ENCODE peak calls at places on chromosomes 6 and 20, in five cellular contexts. L, R, W, E and Q are unnamed samples.

GRCh38 chr6:44671333-44671732 is 283.8 kb downstream of the CDC5L start:
- DNase-seq in L (peak), R (no peak), W (no peak), E (no peak), Q (no peak)

GRCh38 chr6:148517518-148517917 is 174.9 kb downstream of the SASH1 start:
- DNase-seq in L (no peak), R (no peak), W (no peak), E (no peak), Q (no peak)

GRCh38 chr6:168061269-168062210 is 17.5 kb downstream of the FRMD1 start:
- DNase-seq in L (peak), R (no peak), W (no peak), E (no peak), Q (no peak)

GRCh38 chr6:161038229-161039003 is 46.8 kb downstream of the MAP3K4 start:
- DNase-seq in L (no peak), R (no peak), W (no peak), E (peak), Q (no peak)

GRCh38 chr6:21594427-21595264 is 1.1 kb downstream of the SOX4 start:
- DNase-seq in L (peak), R (peak), W (no peak), E (no peak), Q (no peak)

GRCh38 chr6:731924-732323 is 39.0 kb upstream of the EXOC2 start:
- DNase-seq in L (no peak), R (no peak), W (no peak), E (no peak), Q (no peak)

GRCh38 chr20:31760457-31761240 is 21.6 kb downstream of the TPX2 start:
- DNase-seq in L (no peak), R (no peak), W (no peak), E (no peak), Q (no peak)

GRCh38 chr6:99603421-99604160 is 3.0 kb upstream of the PRDM13 start:
- DNase-seq in L (no peak), R (no peak), W (no peak), E (no peak), Q (no peak)

GRCh38 chr6:108760158-108761050 is 87.8 kb upstream of the ARMC2 start:
- DNase-seq in L (no peak), R (no peak), W (no peak), E (no peak), Q (no peak)

GRCh38 chr6:159758031-159759001 is 3.5 kb upstream of the ACAT2 start:
- DNase-seq in L (no peak), R (no peak), W (no peak), E (peak), Q (no peak)

GRCh38 chr20:35048739-35049138 is 43.9 kb downstream of the TRPC4AP start:
- DNase-seq in L (no peak), R (no peak), W (no peak), E (no peak), Q (no peak)

GRCh38 chr6:29723666-29724588 is 693 bp downstream of the HLA-F start:
- DNase-seq in L (peak), R (peak), W (no peak), E (no peak), Q (no peak)

GRCh38 chr6:161356167-161356844 is 82.4 kb upstream of the AGPAT4 start:
- DNase-seq in L (no peak), R (no peak), W (no peak), E (no peak), Q (no peak)

GRCh38 chr20:50015993-50016770 is 33.4 kb downstream of the SNAI1 start:
- DNase-seq in L (no peak), R (no peak), W (no peak), E (no peak), Q (no peak)

GRCh38 chr6:13447949-13448724 is 39.3 kb downstream of the GFOD1 start:
- DNase-seq in L (peak), R (no peak), W (no peak), E (no peak), Q (no peak)

GRCh38 chr6:157681041-157681650 is 141.9 kb upstream of the SNX9 start:
- DNase-seq in L (no peak), R (no peak), W (no peak), E (no peak), Q (no peak)

GRCh38 chr6:19803331-19804330 is 33.5 kb upstream of the ID4 start:
- DNase-seq in L (no peak), R (no peak), W (no peak), E (no peak), Q (no peak)

GRCh38 chr20:44851545-44851944 is 34.0 kb upstream of the YWHAB start:
- DNase-seq in L (peak), R (no peak), W (no peak), E (no peak), Q (no peak)
- TF ChIP-seq CTCF in L (no peak), R (no peak), W (no peak), E (no peak), Q (no peak)

DNA sequence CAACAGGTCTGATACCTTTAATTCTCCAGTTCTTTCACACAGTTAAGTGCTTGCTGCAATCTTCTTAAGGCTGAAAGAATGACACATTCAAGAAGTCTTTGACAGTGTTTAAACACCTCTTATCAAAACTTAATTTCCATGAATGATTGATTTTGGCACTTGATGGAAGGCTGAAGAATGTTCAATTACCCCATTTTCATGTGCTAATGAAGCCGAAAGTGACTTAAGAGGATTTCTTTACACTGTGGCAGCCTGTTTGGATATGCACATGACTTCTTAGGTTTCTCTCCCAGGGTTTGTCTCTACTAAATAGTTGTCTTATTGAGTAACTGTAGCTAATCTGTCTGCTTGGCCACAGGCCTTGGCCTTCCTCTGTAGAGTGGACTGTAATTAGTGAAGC is 81.1 kb upstream of the PRDM1 start:
- DNase-seq in L (no peak), R (no peak), W (no peak), E (no peak), Q (no peak)
- H3K27ac ChIP-seq in L (no peak), R (no peak), W (peak), E (no peak), Q (no peak)

GRCh38 chr6:151512481-151512880 is 18.7 kb downstream of the CCDC170 start:
- DNase-seq in L (no peak), R (no peak), W (no peak), E (no peak), Q (no peak)
- TF ChIP-seq CTCF in L (no peak), R (no peak), W (no peak), E (no peak), Q (no peak)

GRCh38 chr6:139251377-139252017 is 40.3 kb downstream of the TXLNB start:
- DNase-seq in L (no peak), R (no peak), W (no peak), E (no peak), Q (peak)
- H3K27ac ChIP-seq in L (no peak), R (no peak), W (peak), E (no peak), Q (peak)

DNA sequence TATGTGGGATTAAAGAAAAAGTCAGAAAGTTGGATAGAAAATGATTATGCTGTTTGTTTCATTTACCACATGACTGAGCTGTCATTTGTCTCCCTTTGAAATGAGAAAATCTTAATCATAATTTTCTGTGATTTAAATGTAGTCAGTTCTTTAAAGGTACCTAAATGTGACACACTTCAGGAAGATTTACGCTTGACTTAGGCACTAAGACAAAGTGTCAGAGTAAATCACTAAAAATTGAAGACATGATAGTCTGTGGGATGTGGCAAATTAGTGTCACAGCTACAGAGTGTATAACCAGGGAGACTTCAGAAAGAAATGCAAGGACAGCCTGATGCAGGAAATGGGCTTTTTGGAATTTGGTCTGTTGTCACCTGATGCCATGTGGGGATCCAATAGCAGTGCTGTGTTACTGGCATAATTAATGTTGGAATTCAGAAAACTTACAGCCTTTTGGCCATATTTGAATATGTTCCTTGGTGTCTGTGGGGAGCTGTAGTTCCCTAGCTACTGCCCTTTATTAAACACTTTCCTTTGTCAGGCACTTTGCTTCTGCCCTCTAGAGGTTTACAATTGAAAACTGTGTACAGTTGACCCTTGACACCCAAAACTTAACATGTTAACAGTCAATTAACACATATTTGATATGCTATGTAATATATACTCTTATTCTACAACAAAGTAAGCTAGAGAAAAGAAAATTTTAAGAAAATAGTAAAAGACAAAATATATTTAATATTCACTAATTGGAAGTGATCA is 493.8 kb downstream of the UTRN start:
- DNase-seq in L (no peak), R (no peak), W (no peak), E (no peak), Q (no peak)
- TF ChIP-seq CTCF in L (no peak), R (no peak), W (no peak), E (no peak), Q (no peak)

DNA sequence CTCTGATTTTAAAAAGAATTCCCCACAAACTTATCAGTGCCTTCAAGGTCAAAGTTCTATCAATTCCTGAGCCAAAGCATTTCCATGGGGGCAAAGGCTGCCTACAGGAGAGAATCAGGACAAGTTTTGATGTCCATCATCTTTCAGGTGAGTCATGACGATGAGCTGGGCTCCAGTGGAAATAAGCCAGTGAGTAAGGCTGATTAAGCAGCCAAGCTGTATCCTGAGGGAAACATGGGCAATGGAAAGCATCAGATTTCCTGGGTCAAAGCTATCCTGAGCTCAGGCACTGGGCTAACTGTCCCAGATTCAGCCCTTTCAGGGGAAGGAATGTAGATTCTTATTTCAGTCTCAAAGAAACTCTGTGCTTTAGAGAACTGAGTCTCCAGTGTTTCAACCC is 377.4 kb downstream of the CD109 start:
- DNase-seq in L (no peak), R (no peak), W (no peak), E (no peak), Q (no peak)
- H3K27ac ChIP-seq in L (no peak), R (no peak), W (no peak), E (no peak), Q (no peak)

GRCh38 chr20:62893700-62894099 is 32.1 kb upstream of the TCFL5 start:
- DNase-seq in L (no peak), R (no peak), W (no peak), E (no peak), Q (no peak)
- TF ChIP-seq CTCF in L (no peak), R (no peak), W (no peak), E (peak), Q (no peak)